ENCODE peak calls at places on chromosomes 5 and 9, in four cellular contexts. I, J, U and Z are unnamed samples.
A peak's percentile ranks its signal among the peaks of the same experiment; 100 is the strongest.

GRCh38 chr5:34042302-34042701 is 711 bp downstream of the C1QTNF3 start:
- DNase-seq in I (no peak), J (no peak), U (no peak), Z (no peak)

GRCh38 chr9:72828281-72828731 is 124.5 kb downstream of the ALDH1A1 start:
- DNase-seq in I (peak; percentile 86), J (no peak), U (no peak), Z (peak; percentile 90)

GRCh38 chr9:37146372-37146771 is 26.0 kb downstream of the ZCCHC7 start:
- DNase-seq in I (no peak), J (no peak), U (no peak), Z (no peak)

GRCh38 chr9:99867968-99868367 is 38.5 kb upstream of the STX17 start:
- DNase-seq in I (no peak), J (no peak), U (no peak), Z (no peak)

GRCh38 chr5:78065663-78066062 is 228.8 kb downstream of the AP3B1 start:
- DNase-seq in I (peak; percentile 53), J (no peak), U (no peak), Z (no peak)

GRCh38 chr9:132116583-132116982 is 36.9 kb upstream of the MED27 start:
- DNase-seq in I (no peak), J (no peak), U (no peak), Z (no peak)

GRCh38 chr5:9437741-9438240 is 108.1 kb downstream of the SEMA5A start:
- DNase-seq in I (no peak), J (no peak), U (no peak), Z (no peak)

GRCh38 chr5:77915346-77915745 is 139.2 kb upstream of the TBCA start:
- DNase-seq in I (no peak), J (no peak), U (no peak), Z (no peak)

GRCh38 chr9:138105561-138106505 is 228.3 kb downstream of the CACNA1B start:
- DNase-seq in I (no peak), J (no peak), U (no peak), Z (no peak)

GRCh38 chr5:111153483-111153882 is 61.3 kb downstream of the WDR36 start:
- DNase-seq in I (no peak), J (no peak), U (no peak), Z (no peak)

GRCh38 chr9:114281421-114282103 is 41.3 kb upstream of the ORM1 start:
- DNase-seq in I (peak; percentile 32), J (no peak), U (no peak), Z (no peak)

GRCh38 chr9:101514056-101514455 is 19.6 kb upstream of the RNF20 start:
- DNase-seq in I (no peak), J (no peak), U (no peak), Z (no peak)

GRCh38 chr5:39185761-39186160 is 33.6 kb downstream of the FYB1 start:
- DNase-seq in I (no peak), J (no peak), U (no peak), Z (no peak)

GRCh38 chr9:684055-684949 is 157.2 kb upstream of the DMRT1 start:
- DNase-seq in I (no peak), J (no peak), U (no peak), Z (no peak)

GRCh38 chr5:6405591-6405990 is 27.2 kb upstream of the MED10 start:
- DNase-seq in I (no peak), J (no peak), U (no peak), Z (no peak)

GRCh38 chr5:94969174-94969573 is 315.7 kb downstream of the MCTP1 start:
- DNase-seq in I (peak; percentile 41), J (no peak), U (no peak), Z (no peak)

GRCh38 chr9:100401042-100401441 is 25.9 kb upstream of the MSANTD3 start:
- DNase-seq in I (no peak), J (no peak), U (no peak), Z (no peak)

GRCh38 chr5:138544171-138545134 is 1.4 kb upstream of the ETF1 start:
- DNase-seq in I (no peak), J (no peak), U (no peak), Z (no peak)

GRCh38 chr5:133232911-133233310 is 181.1 kb downstream of the HSPA4 start:
- DNase-seq in I (no peak), J (no peak), U (no peak), Z (no peak)

GRCh38 chr5:69252437-69252836 is 17.8 kb downstream of the CDK7 start:
- DNase-seq in I (no peak), J (no peak), U (no peak), Z (no peak)

GRCh38 chr9:33914887-33915286 is 97.9 kb downstream of the UBE2R2 start:
- DNase-seq in I (no peak), J (no peak), U (no peak), Z (no peak)

GRCh38 chr5:141637693-141638419 is 1.1 kb downstream of the RELL2 start:
- DNase-seq in I (peak; percentile 25), J (peak; percentile 87), U (peak; percentile 81), Z (peak; percentile 37)

GRCh38 chr5:176543428-176544182 is 5.5 kb upstream of the CDHR2 start:
- DNase-seq in I (peak; percentile 73), J (no peak), U (peak; percentile 79), Z (no peak)

GRCh38 chr5:93583799-93584530 is 943 bp downstream of the NR2F1 start:
- DNase-seq in I (peak; percentile 54), J (no peak), U (no peak), Z (peak; percentile 32)

GRCh38 chr5:96258692-96259091 is 174.4 kb downstream of the PCSK1 start:
- DNase-seq in I (no peak), J (no peak), U (no peak), Z (no peak)

GRCh38 chr5:96257904-96258303 is 175.1 kb downstream of the PCSK1 start:
- DNase-seq in I (no peak), J (no peak), U (no peak), Z (no peak)

GRCh38 chr5:96259211-96259772 is 173.8 kb downstream of the PCSK1 start:
- DNase-seq in I (peak; percentile 61), J (no peak), U (no peak), Z (peak; percentile 11)

GRCh38 chr5:96262105-96262504 is 170.9 kb downstream of the PCSK1 start:
- DNase-seq in I (no peak), J (no peak), U (no peak), Z (no peak)

DNA sequence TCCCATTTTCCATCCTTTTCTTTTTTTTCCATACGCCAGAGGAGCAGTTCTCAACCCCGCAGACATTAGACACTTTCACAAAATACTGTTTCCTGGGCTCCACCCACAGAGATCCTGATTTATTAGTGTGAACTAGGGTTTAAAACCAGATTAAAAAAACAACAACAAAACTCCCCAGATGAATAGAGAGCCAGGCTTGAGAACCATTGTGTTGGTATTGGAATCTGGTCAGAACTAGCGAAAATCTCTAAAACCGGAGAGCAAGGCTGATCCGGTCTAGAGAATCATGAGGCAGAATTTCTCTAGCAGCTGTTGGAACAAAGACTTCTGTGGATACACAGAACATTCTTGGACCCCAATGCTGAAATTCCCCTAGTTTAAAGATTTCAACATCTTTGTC is 173.0 kb downstream of the PCSK1 start:
- DNase-seq in I (no peak), J (no peak), U (no peak), Z (no peak)
- TF ChIP-seq RNF2 in I (no peak), J (no peak), U (no peak), Z (no peak)

GRCh38 chr9:107989544-107989943 is 500.0 kb upstream of the KLF4 start:
- DNase-seq in I (no peak), J (no peak), U (no peak), Z (no peak)
- TF ChIP-seq RNF2 in I (no peak), J (no peak), U (no peak), Z (no peak)

GRCh38 chr5:13252701-13253100 is 691.8 kb downstream of the DNAH5 start:
- DNase-seq in I (no peak), J (no peak), U (no peak), Z (no peak)
- TF ChIP-seq RNF2 in I (no peak), J (no peak), U (no peak), Z (no peak)

DNA sequence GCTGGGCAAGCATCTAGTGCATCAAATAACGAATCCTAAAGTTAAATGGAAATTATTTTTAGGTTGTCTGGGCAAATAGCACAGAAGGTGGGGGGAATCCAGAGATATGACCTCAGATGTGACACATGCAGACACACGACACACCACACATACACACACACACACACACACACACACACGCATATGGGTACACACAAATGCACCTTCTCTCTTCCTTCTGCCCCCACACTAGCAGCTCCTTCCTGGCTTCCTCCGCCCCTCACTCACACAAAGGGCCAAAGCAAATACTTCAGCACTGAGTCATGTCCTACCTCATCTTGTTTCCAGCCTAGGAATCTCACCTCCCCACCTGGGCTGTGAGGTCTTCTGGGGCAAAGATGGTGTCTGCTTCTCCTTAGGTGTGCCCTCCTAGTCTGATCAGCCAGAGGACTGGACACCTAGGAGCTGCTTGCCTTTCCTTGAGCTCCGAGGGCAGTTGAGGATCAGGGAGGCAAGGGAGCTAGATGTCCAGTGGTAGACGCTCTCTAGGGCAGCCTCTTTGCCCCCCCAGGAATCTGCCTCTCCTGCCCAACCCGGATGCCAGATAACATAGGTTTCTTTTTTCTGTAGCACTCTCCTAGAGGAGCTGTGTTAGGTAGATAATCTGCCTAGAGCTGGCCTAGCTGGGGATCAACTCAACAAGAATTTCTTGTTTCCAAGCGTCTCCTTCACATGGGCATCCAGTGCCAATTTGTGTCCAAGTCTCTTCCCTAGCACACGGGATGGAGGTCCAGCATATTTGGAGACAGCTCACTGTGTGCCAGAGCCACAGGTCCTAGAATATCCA is 14.3 kb upstream of the JADE2 start:
- DNase-seq in I (peak; percentile 82), J (peak; percentile 78), U (no peak), Z (peak; percentile 65)
- TF ChIP-seq RNF2 in I (no peak), J (no peak), U (no peak), Z (no peak)

GRCh38 chr5:143807401-143807800 is 4.6 kb upstream of the HMHB1 start:
- DNase-seq in I (no peak), J (no peak), U (no peak), Z (no peak)

GRCh38 chr5:143806568-143806967 is 5.4 kb upstream of the HMHB1 start:
- DNase-seq in I (no peak), J (no peak), U (no peak), Z (no peak)

GRCh38 chr5:143812085-143812705 is at the start of gene HMHB1:
- DNase-seq in I (no peak), J (no peak), U (no peak), Z (no peak)
- TF ChIP-seq RNF2 in I (no peak), J (no peak), U (no peak), Z (no peak)

GRCh38 chr9:125690679-125691078 is 16.3 kb downstream of the MAPKAP1 start:
- DNase-seq in I (no peak), J (no peak), U (no peak), Z (no peak)
- TF ChIP-seq RNF2 in I (no peak), J (no peak), U (no peak), Z (no peak)

DNA sequence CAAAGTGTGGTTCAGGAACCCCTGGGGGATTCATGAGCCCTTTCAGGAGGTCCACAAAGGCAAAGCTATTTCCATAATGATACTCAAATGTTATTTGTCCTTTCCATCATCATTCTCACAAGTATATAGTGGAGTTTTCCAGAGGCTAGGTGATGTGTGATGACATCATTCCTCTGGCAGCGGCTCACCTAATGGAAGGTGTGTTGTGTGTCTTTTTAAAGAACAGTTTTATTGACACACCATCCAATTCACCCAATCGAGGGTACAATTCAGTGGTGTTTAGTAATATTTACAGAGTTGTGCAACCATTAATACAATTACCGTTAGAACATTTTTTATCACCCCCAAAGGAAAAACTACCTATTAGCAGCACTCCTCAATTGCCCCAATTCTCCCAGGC is 9.7 kb downstream of the NANS start:
- DNase-seq in I (no peak), J (no peak), U (no peak), Z (no peak)
- TF ChIP-seq RNF2 in I (no peak), J (no peak), U (no peak), Z (no peak)